ENCODE peak calls at places on chromosomes 2 and 18, in five cellular contexts. F, A, P, M and B are unnamed samples.

GRCh38 chr18:34322365-34323289 is 97.9 kb upstream of the NOL4 start:
- DNase-seq in P (peak; percentile 52), F (peak; percentile 41), A (no peak), M (peak; percentile 21), B (peak; percentile 39)

GRCh38 chr2:206198677-206199076 is 39.0 kb downstream of the EEF1B2 start:
- DNase-seq in F (peak; percentile 27), A (no peak), M (peak; percentile 60), P (no peak), B (no peak)

GRCh38 chr18:43279015-43279758 is 1.9 kb upstream of the SYT4 start:
- DNase-seq in M (peak; percentile 21), P (no peak), A (no peak), F (no peak), B (peak; percentile 55)

GRCh38 chr2:202016579-202017227 is 17.0 kb upstream of the FZD7 start:
- DNase-seq in F (no peak), P (no peak), A (no peak), M (no peak), B (no peak)

GRCh38 chr2:217734999-217735398 is 267.8 kb downstream of the TNS1 start:
- DNase-seq in A (no peak), M (no peak), P (no peak), F (no peak), B (no peak)

GRCh38 chr2:217901826-217902225 is 101.0 kb downstream of the TNS1 start:
- DNase-seq in M (no peak), A (peak; percentile 92), F (no peak), P (no peak), B (no peak)

GRCh38 chr2:71702071-71702970 is 249.0 kb downstream of the DYSF start:
- DNase-seq in A (peak; percentile 55), P (no peak), M (no peak), F (no peak), B (no peak)

GRCh38 chr2:224069172-224069571 is 30.1 kb upstream of the SERPINE2 start:
- DNase-seq in M (peak; percentile 21), A (no peak), P (no peak), F (no peak), B (no peak)

GRCh38 chr18:7608798-7609197 is 41.7 kb downstream of the PTPRM start:
- DNase-seq in F (no peak), M (no peak), P (no peak), A (no peak), B (no peak)

GRCh38 chr18:48428494-48429177 is 19.5 kb upstream of the ZBTB7C start:
- DNase-seq in F (no peak), P (no peak), A (no peak), M (no peak), B (no peak)

GRCh38 chr18:48418000-48418399 is 8.8 kb upstream of the ZBTB7C start:
- DNase-seq in A (no peak), M (no peak), F (no peak), P (no peak), B (no peak)

GRCh38 chr18:48419268-48420022 is 10.3 kb upstream of the ZBTB7C start:
- DNase-seq in A (no peak), M (peak; percentile 72), P (no peak), F (no peak), B (no peak)

GRCh38 chr18:48418409-48419267 is 9.5 kb upstream of the ZBTB7C start:
- DNase-seq in F (no peak), P (no peak), A (peak; percentile 85), M (no peak), B (no peak)

GRCh38 chr18:48422947-48423378 is 13.8 kb upstream of the ZBTB7C start:
- DNase-seq in A (no peak), M (no peak), F (no peak), P (no peak), B (no peak)
- H3K4me1 ChIP-seq in A (no peaks in the 10 kb centered on the region), M (no peaks in the 10 kb centered on the region), F (no peaks in the 10 kb centered on the region), P (no peaks in the 10 kb centered on the region), B (no peaks in the 10 kb centered on the region)

GRCh38 chr18:50805732-50806131 is 14.1 kb downstream of the MRO start:
- DNase-seq in P (no peak), A (no peak), F (no peak), M (peak; percentile 42), B (no peak)

GRCh38 chr18:50797147-50797546 is 22.7 kb downstream of the MRO start:
- DNase-seq in P (no peak), F (no peak), A (no peak), M (no peak), B (no peak)

GRCh38 chr18:50803579-50803978 is 16.2 kb downstream of the MRO start:
- DNase-seq in A (no peak), P (no peak), F (no peak), M (no peak), B (no peak)

GRCh38 chr18:50806208-50806616 is 13.6 kb downstream of the MRO start:
- DNase-seq in A (no peak), F (no peak), M (no peak), P (peak; percentile 72), B (no peak)

GRCh38 chr18:50802133-50802532 is 17.7 kb downstream of the MRO start:
- DNase-seq in M (peak; percentile 10), F (no peak), A (no peak), P (no peak), B (no peak)
- H3K27ac ChIP-seq in M (no peak overlapping the region), F (no peak overlapping the region), A (no peak overlapping the region), P (no peak overlapping the region), B (no peak overlapping the region)

GRCh38 chr2:61181382-61182058 is 19.5 kb downstream of the C2orf74 start:
- DNase-seq in P (no peak), F (no peak), A (no peak), M (no peak), B (no peak)
- H3K4me1 ChIP-seq in P (peaks cover 43% of the 10 kb centered on the region), F (peaks cover 38% of the 10 kb centered on the region), A (peaks cover 13% of the 10 kb centered on the region), M (peaks cover 36% of the 10 kb centered on the region), B (peaks cover 3% of the 10 kb centered on the region)

DNA sequence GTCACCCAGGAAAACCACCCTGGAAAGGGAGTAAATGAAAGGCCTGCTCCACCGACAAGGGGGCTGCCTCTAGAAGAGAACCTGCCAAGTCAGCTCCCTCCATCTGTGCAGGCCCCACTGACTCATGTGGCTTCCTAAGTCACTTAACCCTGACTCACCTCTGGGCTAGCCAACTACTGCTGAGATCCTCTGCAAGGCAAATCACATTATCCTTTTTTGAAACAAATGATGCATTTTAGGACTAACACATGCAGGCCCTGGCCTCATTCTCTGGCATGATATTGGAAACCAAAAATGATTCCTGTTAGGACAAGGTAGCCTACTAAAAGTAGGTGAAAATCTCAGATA is 474.6 kb downstream of the EPHA4 start:
- DNase-seq in P (no peak), A (no peak), M (peak; percentile 74), F (peak; percentile 80), B (no peak)
- H3K27ac ChIP-seq in P (no peak overlapping the region), A (no peak overlapping the region), M (no peak overlapping the region), F (peak overlapping the region; percentile 18), B (no peak overlapping the region)